ENCODE peak calls at places on chromosomes 5 and 9, in four cellular contexts. C is A549, X is HS-5, S is NCI-H774. L is an unnamed sample.

GRCh38 chr5:172661536-172661935 is 20.5 kb downstream of the NEURL1B start:
- DNase-seq in C (no peak), X (no peak), S (no peak), L (no peak)

GRCh38 chr9:3526903-3527652 is 1.3 kb upstream of the RFX3 start:
- DNase-seq in C (peak; percentile 27), X (no peak), S (peak; percentile 67), L (no peak)

GRCh38 chr9:73176450-73176875 is 24.8 kb downstream of the ANXA1 start:
- DNase-seq in C (peak; percentile 58), X (no peak), S (no peak), L (no peak)

GRCh38 chr9:83623634-83623991 is 670 bp downstream of the IDNK start:
- DNase-seq in C (no peak), X (no peak), S (no peak), L (no peak)

GRCh38 chr9:135379540-135380267 is 99.9 kb upstream of the PPP1R26 start:
- DNase-seq in C (no peak), X (no peak), S (no peak), L (no peak)

GRCh38 chr9:129497064-129497836 is 123.7 kb downstream of the C9orf50 start:
- DNase-seq in C (no peak), X (no peak), S (no peak), L (peak; percentile 94)

GRCh38 chr5:23064710-23065109 is 211.6 kb upstream of the CDH12 start:
- DNase-seq in C (no peak), X (no peak), S (no peak), L (no peak)

GRCh38 chr9:134215395-134215708 is 51.0 kb upstream of the RNU6ATAC start:
- DNase-seq in C (no peak), X (no peak), S (no peak), L (peak; percentile 55)

GRCh38 chr5:129438322-129438721 is 21.8 kb upstream of the ADAMTS19 start:
- DNase-seq in C (no peak), X (no peak), S (no peak), L (no peak)

GRCh38 chr5:175692235-175692995 is 34.5 kb downstream of the HRH2 start:
- DNase-seq in C (no peak), X (no peak), S (no peak), L (no peak)

GRCh38 chr5:142671276-142671675 is 14.6 kb downstream of the FGF1 start:
- DNase-seq in C (no peak), X (no peak), S (no peak), L (no peak)

GRCh38 chr5:150515446-150515845 is 7.5 kb downstream of the NDST1 start:
- DNase-seq in C (no peak), X (peak; percentile 90), S (no peak), L (no peak)

GRCh38 chr9:10804486-10804885 is 191.7 kb upstream of the PTPRD start:
- DNase-seq in C (no peak), X (no peak), S (no peak), L (no peak)

GRCh38 chr5:139551490-139551889 is 9.6 kb upstream of the UBE2D2 start:
- DNase-seq in C (no peak), X (no peak), S (no peak), L (no peak)

GRCh38 chr9:127767909-127768331 is 10.5 kb downstream of the SH2D3C start:
- DNase-seq in C (no peak), X (no peak), S (no peak), L (no peak)

GRCh38 chr5:16773990-16774389 is 157.2 kb upstream of the RETREG1 start:
- DNase-seq in C (no peak), X (peak; percentile 30), S (peak; percentile 42), L (no peak)

GRCh38 chr9:131677445-131678180 is 62.3 kb downstream of the RAPGEF1 start:
- DNase-seq in C (no peak), X (peak; percentile 45), S (peak; percentile 30), L (no peak)

GRCh38 chr9:133976888-133977287 is 15.2 kb downstream of the VAV2 start:
- DNase-seq in C (no peak), X (no peak), S (no peak), L (peak; percentile 54)

GRCh38 chr9:124780060-124780756 is 3.3 kb downstream of the OLFML2A start:
- DNase-seq in C (no peak), X (no peak), S (no peak), L (peak; percentile 55)